ENCODE peak calls at places on chromosomes 4 and X, in ten cellular contexts. E is T-cell; A is heart right ventricle; J is Right ventricle myocardium superior; Y is activated T-cell treated with anti-CD3 and anti-CD28 coated beads, Interleukin-2, amount 50 U/mL, for 4 hours; M is CD8-positive, alpha-beta T cell; H is activated T-helper 17 cell treated with anti-CD3 and anti-CD28 coated beads, Interleukin-2, amount 50 U/mL, for 72 hours; W is activated naive CD8-positive, alpha-beta T cell treated with anti-CD3 and anti-CD28 coated beads, Interleukin-2, amount 10 ng/mL, durations not matched to agents 7 days and 5 days; I is left cardiac atrium; O is upper lobe of left lung. G is an unnamed sample.
A peak's percentile ranks its signal among the peaks of the same experiment; 100 is the strongest.

GRCh38 chr4:62901101-62901500 is 1508.1 kb downstream of the TECRL start:
- ATAC-seq in H (no peak), I (no peak), Y (no peak), E (no peak), O (no peak), M (no peak), A (no peak), W (no peak), J (no peak), G (no peak)

GRCh38 chrX:20514358-20514757 is 247.6 kb upstream of the RPS6KA3 start:
- ATAC-seq in A (peak; percentile 25), Y (no peak), I (peak; percentile 74), J (no peak), W (no peak), M (no peak), E (no peak), H (peak; percentile 25), O (no peak), G (no peak)

GRCh38 chr4:79979785-79980437 is 93.1 kb downstream of the ANTXR2 start:
- ATAC-seq in A (no peak), O (no peak), E (no peak), I (no peak), M (no peak), H (peak; percentile 38), Y (no peak), J (no peak), W (no peak), G (no peak)

GRCh38 chr4:70601422-70602039 is 9.5 kb downstream of the AMBN start:
- ATAC-seq in Y (peak; percentile 48), A (peak; percentile 77), O (peak; percentile 77), E (peak; percentile 78), W (peak; percentile 99), I (peak; percentile 54), H (peak; percentile 81), M (peak; percentile 77), J (peak; percentile 62), G (peak; percentile 84)

GRCh38 chr4:158906073-158906472 is 137.2 kb downstream of the FNIP2 start:
- ATAC-seq in I (no peak), E (no peak), M (peak; percentile 82), J (no peak), Y (no peak), H (peak; percentile 81), W (peak; percentile 78), A (no peak), O (no peak), G (no peak)

GRCh38 chr4:105586638-105587328 is 34.4 kb downstream of the ARHGEF38 start:
- ATAC-seq in J (no peak), I (no peak), H (no peak), E (no peak), Y (no peak), A (no peak), O (no peak), W (no peak), M (no peak), G (no peak)

GRCh38 chr4:138327334-138327733 is 85.2 kb upstream of the SLC7A11 start:
- ATAC-seq in W (peak; percentile 42), J (no peak), H (no peak), O (no peak), I (no peak), M (no peak), A (no peak), E (no peak), Y (no peak), G (no peak)

GRCh38 chr4:152044341-152044740 is 283.5 kb upstream of the GATB start:
- ATAC-seq in I (no peak), Y (no peak), M (no peak), A (no peak), W (no peak), J (no peak), O (no peak), E (no peak), H (no peak), G (no peak)

GRCh38 chr4:36255575-36255974 is 11.3 kb upstream of the ARAP2 start:
- ATAC-seq in O (peak; percentile 73), W (peak; percentile 96), I (peak; percentile 43), A (peak; percentile 22), H (peak; percentile 88), M (peak; percentile 93), Y (peak; percentile 88), E (peak; percentile 99), J (peak; percentile 64), G (peak; percentile 87)

GRCh38 chrX:12610079-12610478 is 181.1 kb upstream of the PRPS2 start:
- ATAC-seq in I (no peak), Y (no peak), O (peak; percentile 28), E (no peak), J (no peak), H (no peak), W (no peak), M (no peak), A (no peak), G (no peak)

GRCh38 chr4:25928956-25929336 is 14.9 kb downstream of the SMIM20 start:
- ATAC-seq in W (no peak), J (peak; percentile 63), I (peak; percentile 72), Y (no peak), M (no peak), A (peak; percentile 70), O (peak; percentile 84), H (no peak), E (no peak), G (no peak)

GRCh38 chr4:152307669-152308068 is 228.2 kb downstream of the FBXW7 start:
- ATAC-seq in M (no peak), E (no peak), H (no peak), I (no peak), A (no peak), W (no peak), O (no peak), Y (no peak), J (no peak), G (no peak)

GRCh38 chr4:145482209-145483021 is 762 bp downstream of the SMAD1 start:
- ATAC-seq in M (peak; percentile 29), H (peak; percentile 76), A (peak; percentile 65), W (peak; percentile 61), O (peak; percentile 76), E (peak; percentile 51), Y (peak; percentile 76), I (peak; percentile 75), J (peak; percentile 67), G (peak; percentile 59)

GRCh38 chr4:147174561-147174960 is 228.9 kb upstream of the TTC29 start:
- ATAC-seq in O (no peak), Y (no peak), M (no peak), E (no peak), A (no peak), I (no peak), J (no peak), W (no peak), H (no peak), G (no peak)

GRCh38 chrX:101385026-101385684 is 836 bp downstream of the BTK start:
- ATAC-seq in O (no peak), E (no peak), W (no peak), H (no peak), Y (no peak), M (no peak), A (no peak), J (no peak), I (no peak), G (peak; percentile 29)

GRCh38 chr4:123618606-123619005 is 222.0 kb downstream of the SPRY1 start:
- ATAC-seq in W (no peak), Y (no peak), I (no peak), H (no peak), E (no peak), M (no peak), A (no peak), J (no peak), O (no peak), G (no peak)

GRCh38 chr4:153594208-153594607 is 89.9 kb upstream of the TLR2 start:
- ATAC-seq in A (peak; percentile 82), O (no peak), I (no peak), Y (no peak), H (peak; percentile 23), M (no peak), J (peak; percentile 84), E (no peak), W (no peak), G (no peak)

GRCh38 chr4:73446336-73446938 is 10.4 kb downstream of the AFP start:
- ATAC-seq in M (peak; percentile 88), E (peak; percentile 51), W (peak; percentile 68), Y (peak; percentile 62), A (no peak), O (peak; percentile 49), H (peak; percentile 40), J (no peak), I (no peak), G (peak; percentile 65)

GRCh38 chr4:102705391-102705935 is 55.3 kb downstream of the MANBA start:
- ATAC-seq in Y (no peak), M (no peak), O (no peak), W (no peak), J (no peak), E (no peak), I (no peak), H (no peak), A (peak; percentile 15), G (no peak)

GRCh38 chrX:40077176-40077575 is 20.6 kb downstream of the BCOR start:
- ATAC-seq in A (no peak), J (peak; percentile 56), O (no peak), I (peak; percentile 36), Y (no peak), W (no peak), H (no peak), E (no peak), M (no peak), G (no peak)

GRCh38 chr4:76334885-76335284 is 28.4 kb downstream of the STBD1 start:
- ATAC-seq in A (no peak), I (no peak), H (no peak), M (no peak), W (no peak), E (no peak), J (no peak), O (no peak), Y (no peak), G (no peak)

GRCh38 chr4:8308856-8309771 is 39.6 kb downstream of the HTRA3 start:
- ATAC-seq in I (peak; percentile 63), M (no peak), O (peak; percentile 69), E (no peak), H (no peak), Y (no peak), A (peak; percentile 79), J (peak; percentile 78), W (no peak), G (no peak)

GRCh38 chrX:140165849-140166248 is 200.5 kb upstream of the CXorf66 start:
- ATAC-seq in I (no peak), O (no peak), W (no peak), Y (no peak), H (no peak), M (no peak), A (no peak), E (no peak), J (no peak), G (no peak)

GRCh38 chrX:129842510-129843208 is 1.0 kb downstream of the ZDHHC9 start:
- ATAC-seq in M (no peak), E (no peak), O (peak; percentile 20), H (no peak), W (no peak), A (peak; percentile 36), J (peak; percentile 40), I (peak; percentile 46), Y (no peak), G (no peak)

GRCh38 chr4:158121203-158121586 is 51.6 kb downstream of the GASK1B start:
- ATAC-seq in I (peak; percentile 96), J (peak; percentile 89), O (peak; percentile 95), H (no peak), Y (no peak), M (no peak), E (no peak), A (peak; percentile 90), W (no peak), G (no peak)

GRCh38 chr4:77619408-77619807 is 13.8 kb downstream of the CXCL13 start:
- ATAC-seq in O (no peak), W (no peak), Y (no peak), E (no peak), H (no peak), I (no peak), M (no peak), J (no peak), A (no peak), G (no peak)

GRCh38 chrX:1661048-1661921 is 46.4 kb downstream of the ASMT start:
- ATAC-seq in O (peak; percentile 81), H (peak; percentile 86), J (peak; percentile 53), I (peak; percentile 62), Y (peak; percentile 82), E (peak; percentile 89), W (peak; percentile 88), A (peak; percentile 71), M (peak; percentile 77), G (peak; percentile 98)

GRCh38 chr4:71230258-71230594 is 108.6 kb upstream of the SLC4A4 start:
- ATAC-seq in Y (no peak), O (peak; percentile 32), A (no peak), H (no peak), W (no peak), M (no peak), E (no peak), J (no peak), I (peak; percentile 3), G (no peak)